ENCODE peak calls at places on chromosomes 16 and 17, in five cellular contexts. M, W, K, C and J are unnamed samples. For H3K4me1, the result is how much of the 10 kb centered on the place peaks cover.

GRCh38 chr17:44522883-44523671 is 19.9 kb upstream of the GPATCH8 start:
- DNase-seq in C (peak), W (peak), M (peak), K (peak), J (peak)

GRCh38 chr16:84181144-84181915 is 5.5 kb downstream of the TAF1C start:
- DNase-seq in K (no peak), M (no peak), W (no peak), C (no peak), J (no peak)

GRCh38 chr16:68475071-68475470 is 26.8 kb upstream of the SMPD3 start:
- DNase-seq in M (no peak), W (no peak), K (peak), C (no peak), J (no peak)

GRCh38 chr16:29664133-29664912 is 1.3 kb downstream of the SPN start:
- DNase-seq in W (no peak), C (no peak), M (no peak), K (no peak), J (peak)

GRCh38 chr17:72502940-72503341 is 382.1 kb downstream of the SOX9 start:
- DNase-seq in W (no peak), C (no peak), M (peak), K (no peak), J (no peak)

GRCh38 chr17:81380117-81380516 is 15.1 kb upstream of the BAHCC1 start:
- DNase-seq in C (no peak), K (no peak), M (no peak), W (peak), J (no peak)

GRCh38 chr16:24463196-24463945 is 76.0 kb upstream of the RBBP6 start:
- DNase-seq in W (no peak), K (no peak), M (peak), C (no peak), J (no peak)

GRCh38 chr17:55770220-55770870 is 19.5 kb downstream of the PCTP start:
- DNase-seq in W (peak), M (peak), C (no peak), K (no peak), J (no peak)

GRCh38 chr17:33651631-33652030 is 358.5 kb upstream of the ASIC2 start:
- DNase-seq in C (no peak), M (no peak), W (no peak), K (no peak), J (no peak)

GRCh38 chr17:7355053-7355452 is at the start of gene TMEM95:
- DNase-seq in W (no peak), C (peak), K (peak), M (no peak), J (no peak)

GRCh38 chr17:21303441-21304065 is 19.0 kb downstream of the MAP2K3 start:
- DNase-seq in C (no peak), K (no peak), W (no peak), M (no peak), J (no peak)

GRCh38 chr16:57245472-57246113 is 534 bp downstream of the ARL2BP start:
- DNase-seq in W (peak), K (no peak), C (peak), M (no peak), J (peak)

GRCh38 chr16:79164378-79164720 is 436.2 kb downstream of the MAF start:
- DNase-seq in M (no peak), W (no peak), C (no peak), K (no peak), J (no peak)

GRCh38 chr17:41697122-41697962 is 8.7 kb downstream of the EIF1 start:
- DNase-seq in M (peak), C (peak), K (no peak), W (no peak), J (no peak)

GRCh38 chr16:27199747-27200146 is 3.6 kb upstream of the KDM8 start:
- DNase-seq in M (no peak), K (no peak), W (no peak), C (no peak), J (no peak)

GRCh38 chr16:57632568-57632967 is 4.1 kb downstream of the ADGRG1 start:
- DNase-seq in C (no peak), K (no peak), W (no peak), M (peak), J (no peak)

GRCh38 chr17:27430882-27431491 is 25.3 kb upstream of the KSR1 start:
- DNase-seq in C (peak), M (peak), W (peak), K (peak), J (no peak)

GRCh38 chr16:23398987-23399805 is 53.8 kb downstream of the COG7 start:
- DNase-seq in K (no peak), C (peak), W (no peak), M (no peak), J (no peak)

GRCh38 chr17:68515238-68515637 is 3.0 kb downstream of the PRKAR1A start:
- DNase-seq in K (no peak), W (no peak), M (peak), C (peak), J (no peak)

GRCh38 chr16:57623251-57624043 is 5.0 kb upstream of the ADGRG1 start:
- DNase-seq in K (peak), C (peak), M (peak), W (no peak), J (no peak)

GRCh38 chr17:57662021-57662420 is 83.1 kb downstream of the CCDC182 start:
- DNase-seq in K (no peak), W (no peak), C (no peak), M (no peak), J (no peak)

GRCh38 chr17:35433075-35433894 is 985 bp upstream of the SLFN12 start:
- DNase-seq in K (peak), W (no peak), M (peak), C (peak), J (peak)

GRCh38 chr16:3575491-3575890 is 1.7 kb downstream of the NLRC3 start:
- DNase-seq in M (no peak), W (no peak), K (no peak), C (no peak), J (no peak)

GRCh38 chr16:57624044-57624688 is 4.3 kb upstream of the ADGRG1 start:
- DNase-seq in W (no peak), C (no peak), M (peak), K (no peak), J (no peak)

GRCh38 chr17:37718383-37719048 is 26.3 kb downstream of the HNF1B start:
- DNase-seq in W (no peak), C (no peak), K (no peak), M (no peak), J (no peak)

GRCh38 chr17:81066072-81066471 is 31.1 kb downstream of the BAIAP2 start:
- DNase-seq in W (no peak), K (peak), C (no peak), M (no peak), J (no peak)

GRCh38 chr16:17335826-17336492 is 134.8 kb downstream of the XYLT1 start:
- DNase-seq in K (no peak), M (no peak), C (no peak), W (no peak), J (no peak)

GRCh38 chr17:49913226-49914095 is 55.5 kb upstream of the DLX4 start:
- DNase-seq in C (no peak), M (peak), K (no peak), W (no peak), J (no peak)

GRCh38 chr17:82320140-82320840 is 2.9 kb upstream of the CD7 start:
- DNase-seq in M (no peak), W (peak), K (no peak), C (no peak), J (no peak)

GRCh38 chr17:31509805-31510177 is 118.3 kb downstream of the RAB11FIP4 start:
- DNase-seq in M (no peak), W (peak), C (no peak), K (no peak), J (no peak)

GRCh38 chr17:7493941-7494340 is 9.8 kb downstream of the POLR2A start:
- DNase-seq in M (no peak), C (no peak), W (no peak), K (no peak), J (no peak)

GRCh38 chr16:88300463-88300835 is 82.3 kb upstream of the ZNF469 start:
- DNase-seq in C (no peak), K (no peak), M (no peak), W (no peak), J (no peak)

GRCh38 chr17:77235370-77236080 is 94.8 kb downstream of the SEC14L1 start:
- DNase-seq in C (peak), K (no peak), M (peak), W (peak), J (no peak)

GRCh38 chr17:32992360-32993033 is 850 bp downstream of the SPACA3 start:
- DNase-seq in W (no peak), K (no peak), M (no peak), C (no peak), J (no peak)

GRCh38 chr16:21611546-21612384 is 12.4 kb downstream of the METTL9 start:
- DNase-seq in K (peak), M (peak), W (no peak), C (no peak), J (no peak)

GRCh38 chr17:9818760-9819159 is 3.1 kb downstream of the GSG1L2 start:
- DNase-seq in W (no peak), C (no peak), M (no peak), K (no peak), J (no peak)

GRCh38 chr17:43175213-43176118 is 4.5 kb downstream of the NBR1 start:
- DNase-seq in M (peak), W (no peak), C (no peak), K (no peak), J (no peak)

GRCh38 chr16:89446136-89446974 is 44.0 kb downstream of the ANKRD11 start:
- DNase-seq in C (no peak), W (no peak), M (no peak), K (no peak), J (peak)

GRCh38 chr17:61508912-61509311 is 56.7 kb downstream of the TBX4 start:
- DNase-seq in M (no peak), W (no peak), K (no peak), C (no peak), J (no peak)

GRCh38 chr17:6599364-6599763 is 41.1 kb downstream of the KIAA0753 start:
- DNase-seq in C (no peak), M (no peak), K (no peak), W (no peak), J (no peak)

DNA sequence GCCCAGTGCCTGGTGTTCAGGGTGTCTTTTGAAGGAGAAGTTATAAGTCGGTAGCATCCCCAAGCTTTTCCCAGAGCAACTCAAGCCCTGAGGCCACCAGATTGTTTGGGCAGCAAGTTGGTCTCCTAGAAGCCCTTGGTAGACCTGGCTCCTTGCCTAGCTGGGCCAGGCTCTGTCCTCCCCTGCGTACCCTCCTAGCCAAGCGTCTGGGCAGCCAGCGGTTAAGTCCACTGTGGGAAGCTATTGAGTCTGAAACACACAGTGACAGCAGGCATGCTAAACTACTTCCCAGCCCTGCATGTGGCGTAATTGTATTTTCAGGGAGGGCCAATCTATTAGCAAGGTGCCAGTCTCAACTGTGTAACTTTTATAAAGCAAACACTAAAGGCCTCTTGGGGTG is 419.1 kb upstream of the RBFOX1 start:
- DNase-seq in K (no peak), C (no peak), W (no peak), M (no peak), J (no peak)
- H3K27ac ChIP-seq in K (no peak), C (no peak), W (no peak), M (no peak), J (no peak)

GRCh38 chr17:78825696-78826095 is 14.9 kb downstream of the USP36 start:
- DNase-seq in M (no peak), K (no peak), W (no peak), C (no peak), J (no peak)

GRCh38 chr17:78828470-78829185 is 12.0 kb downstream of the USP36 start:
- DNase-seq in C (no peak), W (peak), K (no peak), M (peak), J (no peak)

GRCh38 chr17:78829477-78829876 is 11.1 kb downstream of the USP36 start:
- DNase-seq in C (no peak), K (no peak), M (no peak), W (no peak), J (no peak)

GRCh38 chr17:78826426-78826825 is 14.2 kb downstream of the USP36 start:
- DNase-seq in C (no peak), K (no peak), M (peak), W (no peak), J (no peak)

GRCh38 chr17:78826836-78827509 is 13.6 kb downstream of the USP36 start:
- DNase-seq in W (no peak), K (no peak), C (peak), M (no peak), J (no peak)
- H3K4me3 ChIP-seq in W (no peak), K (no peak), C (no peak), M (no peak), J (no peak)

DNA sequence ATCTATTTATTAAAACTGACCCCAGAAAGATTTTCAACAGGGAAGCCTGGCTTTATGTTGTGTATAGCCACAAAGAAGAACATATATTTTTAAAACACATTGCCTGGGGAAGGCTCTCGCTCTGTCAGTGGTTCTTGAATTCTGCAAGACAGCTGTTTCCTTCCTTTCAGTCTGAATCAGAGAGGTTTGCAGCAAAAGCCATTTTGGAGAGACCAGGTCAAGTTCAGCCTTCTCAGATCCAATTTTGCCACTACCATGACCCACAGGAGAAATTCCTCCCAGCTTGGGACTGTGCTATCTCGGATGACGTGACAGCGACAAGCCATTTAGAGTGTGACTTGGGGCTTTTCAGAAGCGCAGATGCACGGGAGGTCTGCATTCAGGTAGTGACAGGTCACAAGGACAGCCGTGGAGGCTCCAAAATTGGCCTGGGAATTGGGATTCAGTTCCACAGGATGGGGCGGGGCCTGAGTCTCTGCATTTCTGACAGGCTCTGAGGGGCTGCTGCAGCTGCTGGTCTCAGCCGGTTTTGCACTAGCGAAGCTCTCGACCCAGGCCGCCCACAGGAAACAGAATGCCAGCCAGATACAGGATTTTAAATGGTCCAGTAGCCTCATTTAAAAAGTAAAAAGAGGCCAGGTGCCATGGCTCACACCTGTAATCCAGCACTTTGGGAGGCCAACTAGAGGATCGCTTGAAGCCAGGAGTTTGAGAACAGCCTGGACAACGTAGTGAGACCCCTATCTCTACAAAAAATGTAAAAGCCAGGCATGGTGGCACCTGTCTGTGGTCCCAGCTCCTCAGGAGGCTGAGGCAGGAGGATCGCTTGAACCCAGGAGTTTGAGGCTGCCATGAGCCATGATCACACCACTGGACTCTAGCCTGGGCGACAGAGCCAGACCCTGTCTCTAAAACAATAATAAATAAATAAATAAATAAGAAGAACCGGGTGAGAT is 196.6 kb upstream of the CIBAR2 start:
- DNase-seq in K (no peak), W (no peak), C (no peak), M (no peak), J (no peak)
- H3K4me1 ChIP-seq in K (under half), W (under half), C (half or more), M (half or more), J (half or more)

GRCh38 chr17:51819820-51820219 is 338.7 kb downstream of the CA10 start:
- DNase-seq in W (no peak), M (no peak), C (no peak), K (no peak), J (no peak)
- H3K27ac ChIP-seq in W (no peak), M (no peak), C (no peak), K (no peak), J (no peak)